ENCODE peak calls at places on chromosomes 1 and 21, in seven cellular contexts. F, J, A, Q, C, V and E are unnamed samples.

GRCh38 chr1:60149254-60149653 is 75.7 kb upstream of the C1orf87 start:
- DNase-seq in F (no peak), J (no peak), A (no peak), Q (peak), C (no peak), V (no peak), E (peak)

GRCh38 chr21:19900149-19900548 is 1098.1 kb upstream of the NCAM2 start:
- DNase-seq in F (no peak), J (no peak), A (no peak), Q (no peak), C (no peak), V (no peak), E (no peak)

GRCh38 chr1:220182081-220182480 is 88.1 kb downstream of the IARS2 start:
- DNase-seq in F (no peak), J (no peak), A (no peak), Q (no peak), C (no peak), V (no peak), E (no peak)

GRCh38 chr1:66265796-66266195 is 268.2 kb upstream of the SGIP1 start:
- DNase-seq in F (no peak), J (no peak), A (no peak), Q (no peak), C (no peak), V (no peak), E (no peak)

GRCh38 chr1:219708919-219709318 is 96.0 kb upstream of the ZC3H11B start:
- DNase-seq in F (no peak), J (no peak), A (no peak), Q (no peak), C (no peak), V (no peak), E (no peak)

GRCh38 chr1:151635479-151636072 is 23.7 kb downstream of the SNX27 start:
- DNase-seq in F (no peak), J (no peak), A (no peak), Q (no peak), C (no peak), V (no peak), E (no peak)

GRCh38 chr1:150650193-150650592 is 20.8 kb upstream of the ENSA start:
- DNase-seq in F (no peak), J (no peak), A (no peak), Q (no peak), C (no peak), V (no peak), E (peak)

GRCh38 chr1:55179177-55179835 is 35.9 kb downstream of the USP24 start:
- DNase-seq in F (no peak), J (no peak), A (peak), Q (no peak), C (no peak), V (no peak), E (no peak)

GRCh38 chr1:42319871-42320484 is 15.1 kb downstream of the FOXJ3 start:
- DNase-seq in F (no peak), J (peak), A (peak), Q (no peak), C (no peak), V (peak), E (peak)

GRCh38 chr1:117544509-117545109 is 61.2 kb upstream of the TENT5C start:
- DNase-seq in F (no peak), J (no peak), A (no peak), Q (no peak), C (no peak), V (no peak), E (no peak)

GRCh38 chr21:41593051-41593783 is 85.3 kb upstream of the TMPRSS2 start:
- DNase-seq in F (no peak), J (no peak), A (no peak), Q (no peak), C (no peak), V (peak), E (no peak)

GRCh38 chr1:218874313-218874712 is 299.4 kb upstream of the LYPLAL1 start:
- DNase-seq in F (no peak), J (no peak), A (peak), Q (no peak), C (no peak), V (no peak), E (no peak)

GRCh38 chr1:198865288-198865687 is 226.4 kb downstream of the PTPRC start:
- DNase-seq in F (no peak), J (no peak), A (no peak), Q (no peak), C (no peak), V (no peak), E (no peak)

GRCh38 chr1:108962681-108963051 is 618 bp downstream of the CLCC1 start:
- DNase-seq in F (no peak), J (no peak), A (no peak), Q (no peak), C (no peak), V (peak), E (peak)

GRCh38 chr1:232875536-232875935 is 70.3 kb downstream of the MAP10 start:
- DNase-seq in F (no peak), J (no peak), A (no peak), Q (no peak), C (no peak), V (no peak), E (no peak)

GRCh38 chr1:1199961-1200875 is 6.2 kb downstream of the TNFRSF18 start:
- DNase-seq in F (peak), J (no peak), A (no peak), Q (no peak), C (no peak), V (peak), E (peak)

GRCh38 chr21:42532466-42533181 is 19.0 kb downstream of the SLC37A1 start:
- DNase-seq in F (no peak), J (no peak), A (no peak), Q (no peak), C (no peak), V (peak), E (peak)